ENCODE peak calls at places on chromosomes 12 and 14, in nine cellular contexts. M is DND-41, P is transverse colon, Z is endodermal cell, B is HCT116, S is trophoblast cell, L is PC-9, R is heart right ventricle, T is endothelial cell of umbilical vein. Y is an unnamed sample.

GRCh38 chr12:11723993-11724392 is 74.5 kb downstream of the ETV6 start:
- DNase-seq in M (no peak), P (no peak), Z (no peak), B (no peak), S (no peak), L (no peak), R (no peak), T (no peak), Y (peak; percentile 93)

GRCh38 chr14:89787525-89787924 is 167.0 kb downstream of the EFCAB11 start:
- DNase-seq in M (no peak), P (no peak), Z (no peak), B (no peak), S (peak; percentile 37), L (no peak), R (no peak), T (no peak), Y (no peak)

GRCh38 chr14:98957211-98958047 is 314.6 kb downstream of the BCL11B start:
- DNase-seq in M (no peak), P (peak; percentile 51), Z (peak; percentile 39), B (no peak), S (peak; percentile 76), L (no peak), R (peak; percentile 32), T (no peak), Y (no peak)

GRCh38 chr14:92426237-92426636 is 87.3 kb upstream of the RIN3 start:
- DNase-seq in M (no peak), P (no peak), Z (no peak), B (no peak), S (peak; percentile 44), L (no peak), R (no peak), T (no peak), Y (no peak)

GRCh38 chr12:114936148-114937099 is 252.4 kb upstream of the TBX3 start:
- DNase-seq in M (no peak), P (no peak), Z (peak; percentile 34), B (no peak), S (no peak), L (no peak), R (no peak), T (no peak), Y (peak; percentile 32)

GRCh38 chr12:121227294-121227693 is 17.4 kb downstream of the P2RX4 start:
- DNase-seq in M (no peak), P (peak; percentile 84), Z (no peak), B (no peak), S (peak; percentile 99), L (peak; percentile 91), R (no peak), T (no peak), Y (no peak)

GRCh38 chr12:126428769-126429168 is 1363.5 kb downstream of the AACS start:
- DNase-seq in M (no peak), P (no peak), Z (no peak), B (no peak), S (no peak), L (no peak), R (no peak), T (no peak), Y (no peak)

GRCh38 chr12:6613776-6614512 is 6.8 kb upstream of the CHD4 start:
- DNase-seq in M (peak; percentile 95), P (peak; percentile 90), Z (peak; percentile 99), B (peak; percentile 95), S (peak; percentile 60), L (peak; percentile 97), R (peak; percentile 89), T (peak; percentile 87), Y (peak; percentile 99)

DNA sequence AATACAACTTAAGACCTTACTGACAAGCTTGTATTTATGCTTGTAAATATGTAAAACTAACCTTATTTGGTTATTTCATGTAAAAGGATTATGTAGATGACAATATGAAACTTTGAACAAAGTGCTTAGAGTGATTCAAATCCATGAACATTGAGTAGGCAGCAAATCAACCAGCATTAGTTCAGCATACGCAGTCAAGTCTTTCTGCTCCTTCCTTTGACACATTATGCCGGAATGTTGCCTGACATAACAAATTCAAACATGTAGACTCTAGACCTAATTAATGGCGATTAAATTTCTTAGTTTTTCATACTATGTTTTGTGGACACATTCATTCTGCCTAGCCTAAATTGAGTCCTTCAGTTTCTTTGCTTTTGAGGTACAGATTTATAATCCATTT is 105.3 kb downstream of the FGD4 start:
- DNase-seq in M (no peak), P (no peak), Z (no peak), B (no peak), S (peak; percentile 71), L (no peak), R (no peak), T (peak; percentile 41), Y (no peak)
- H3K27ac ChIP-seq in M (no peak overlapping the region), P (no peak overlapping the region), Z (no peak overlapping the region), B (no peak overlapping the region), S (no peak overlapping the region), L (no peak overlapping the region), R (peak overlapping the region; percentile 62), T (peak overlapping the region; percentile 45), Y (no peak overlapping the region)

DNA sequence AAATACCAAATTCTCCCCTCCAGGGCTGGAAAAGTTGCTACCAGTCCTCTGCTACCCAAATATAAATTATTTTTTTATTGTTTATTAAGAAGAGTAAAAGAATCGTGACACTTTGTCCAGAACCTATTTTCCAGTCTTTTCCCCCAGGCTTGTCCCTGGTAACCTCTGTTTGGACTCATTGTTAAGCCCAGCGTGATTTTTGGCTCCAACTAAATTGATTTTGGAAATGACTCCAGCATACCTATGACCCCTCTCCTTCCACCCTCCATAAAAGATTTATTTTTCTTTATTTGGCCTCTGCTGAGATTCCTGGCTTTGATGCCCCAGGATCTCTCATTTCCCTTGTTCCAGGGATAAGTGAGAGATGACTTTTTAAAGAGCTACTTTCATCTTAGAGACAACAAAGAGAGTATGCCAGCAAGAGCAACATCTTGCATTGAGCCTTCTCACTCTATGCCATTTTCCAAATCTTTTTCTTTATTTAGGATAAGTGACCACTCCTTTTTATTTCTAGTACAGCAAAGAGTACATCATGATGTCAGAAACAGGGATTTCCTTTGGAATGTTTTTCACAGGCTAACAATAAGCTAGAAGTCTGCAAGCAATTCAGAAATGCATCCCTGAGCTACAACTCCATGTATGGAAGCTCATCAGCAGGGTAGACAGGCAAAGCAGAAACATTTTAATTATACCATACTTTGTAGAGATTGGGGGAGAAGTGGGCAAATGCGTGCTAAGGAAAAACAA is 75.8 kb downstream of the DAD1 start:
- DNase-seq in M (no peak), P (no peak), Z (no peak), B (no peak), S (no peak), L (no peak), R (no peak), T (peak; percentile 56), Y (no peak)
- H3K4me1 ChIP-seq in M (no peaks in the 10 kb centered on the region), P (peaks cover 52% of the 10 kb centered on the region), Z (peaks cover 14% of the 10 kb centered on the region), B (no peaks in the 10 kb centered on the region), S (peaks cover 10% of the 10 kb centered on the region), L (no peaks in the 10 kb centered on the region), R (peaks cover 72% of the 10 kb centered on the region), T (peaks cover 13% of the 10 kb centered on the region), Y (peaks cover 5% of the 10 kb centered on the region)

GRCh38 chr14:67459336-67459735 is 29.2 kb downstream of the TMEM229B start:
- DNase-seq in M (no peak), P (no peak), Z (no peak), B (no peak), S (no peak), L (no peak), R (no peak), T (no peak), Y (no peak)

GRCh38 chr14:67464856-67465255 is 23.7 kb downstream of the TMEM229B start:
- DNase-seq in M (no peak), P (no peak), Z (peak; percentile 59), B (no peak), S (no peak), L (no peak), R (no peak), T (no peak), Y (no peak)

GRCh38 chr14:67464377-67464776 is 24.1 kb downstream of the TMEM229B start:
- DNase-seq in M (peak; percentile 27), P (no peak), Z (peak; percentile 38), B (no peak), S (no peak), L (no peak), R (no peak), T (no peak), Y (no peak)

GRCh38 chr14:67457782-67458181 is 30.7 kb downstream of the TMEM229B start:
- DNase-seq in M (no peak), P (no peak), Z (peak; percentile 90), B (no peak), S (no peak), L (peak; percentile 37), R (peak; percentile 43), T (no peak), Y (peak; percentile 17)

DNA sequence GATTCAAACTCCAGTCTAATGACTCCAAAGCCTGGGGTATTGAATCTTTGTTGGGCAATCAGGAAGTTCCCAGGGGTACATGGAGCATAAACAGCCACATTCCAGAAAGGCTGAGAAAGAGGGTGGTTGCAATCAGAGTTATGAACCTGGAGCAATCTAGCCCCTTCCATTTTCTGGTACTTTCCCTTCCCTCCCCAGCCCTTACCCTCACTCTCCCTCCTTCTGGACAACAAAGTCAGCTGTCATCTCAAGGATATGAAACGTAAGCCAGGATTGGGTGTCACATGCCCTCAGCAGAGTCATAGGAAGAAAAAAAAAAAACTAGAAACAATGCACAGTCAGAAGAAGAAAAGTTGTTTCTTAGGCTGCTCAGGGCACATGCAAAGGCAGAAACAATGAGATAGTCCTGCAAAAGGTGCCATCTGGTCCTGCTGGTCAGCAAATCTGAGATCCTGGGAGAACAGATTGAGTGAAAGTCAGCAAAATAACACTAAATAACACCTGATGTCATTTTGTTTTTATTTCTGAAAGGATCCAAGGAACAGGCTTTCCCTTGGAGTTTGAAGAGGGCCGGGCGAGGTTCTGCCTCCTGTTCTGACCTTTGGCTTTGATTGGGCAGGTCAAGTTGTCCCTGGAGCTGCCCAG is 27.1 kb downstream of the TMEM229B start:
- DNase-seq in M (no peak), P (no peak), Z (peak; percentile 31), B (no peak), S (peak; percentile 2), L (peak; percentile 8), R (no peak), T (no peak), Y (peak; percentile 42)
- H3K27ac ChIP-seq in M (no peak overlapping the region), P (no peak overlapping the region), Z (no peak overlapping the region), B (no peak overlapping the region), S (no peak overlapping the region), L (peak overlapping the region; percentile 41), R (no peak overlapping the region), T (no peak overlapping the region), Y (peak overlapping the region; percentile 26)

GRCh38 chr12:93019240-93019910 is 90.3 kb upstream of the EEA1 start:
- DNase-seq in M (no peak), P (peak; percentile 65), Z (no peak), B (no peak), S (no peak), L (no peak), R (no peak), T (no peak), Y (no peak)

GRCh38 chr12:93016752-93017350 is 87.8 kb upstream of the EEA1 start:
- DNase-seq in M (no peak), P (no peak), Z (no peak), B (no peak), S (no peak), L (no peak), R (no peak), T (peak; percentile 69), Y (no peak)

GRCh38 chr12:93019911-93020224 is 90.8 kb upstream of the EEA1 start:
- DNase-seq in M (no peak), P (peak; percentile 67), Z (no peak), B (no peak), S (no peak), L (no peak), R (no peak), T (peak; percentile 44), Y (no peak)

GRCh38 chr12:93018610-93019009 is 89.5 kb upstream of the EEA1 start:
- DNase-seq in M (no peak), P (peak; percentile 41), Z (no peak), B (no peak), S (no peak), L (no peak), R (no peak), T (no peak), Y (no peak)

GRCh38 chr12:93015970-93016751 is 87.1 kb upstream of the EEA1 start:
- DNase-seq in M (no peak), P (peak; percentile 26), Z (no peak), B (no peak), S (no peak), L (peak; percentile 28), R (no peak), T (peak; percentile 95), Y (no peak)
- H3K4me1 ChIP-seq in M (no peaks in the 10 kb centered on the region), P (peaks cover 52% of the 10 kb centered on the region), Z (peaks cover 26% of the 10 kb centered on the region), B (peaks cover 3% of the 10 kb centered on the region), S (no peaks in the 10 kb centered on the region), L (peaks cover 45% of the 10 kb centered on the region), R (no peaks in the 10 kb centered on the region), T (peaks cover 46% of the 10 kb centered on the region), Y (peaks cover 14% of the 10 kb centered on the region)

Y was measured in cardiac muscle cell.